ENCODE peak calls at places on chromosome 1, in nine cellular contexts. S is stomach, F is breast epithelium, T is adrenal gland, C is tibial nerve, X is sigmoid colon, M is A549, H is spleen, O is H1. R is an unnamed sample.

GRCh38 chr1:114040273-114041043 is 61.2 kb downstream of the OLFML3 start:
- DNase-seq in M (no peak), O (no peak), X (no peak), F (no peak), T (no peak), C (no peak), S (no peak), H (no peak), R (no peak)

GRCh38 chr1:43463461-43463860 is 9.7 kb upstream of the HYI start:
- DNase-seq in H (no peak), T (no peak), M (no peak), O (no peak), F (no peak), C (no peak), S (no peak), X (no peak), R (no peak)

GRCh38 chr1:200048244-200048643 is 20.7 kb downstream of the NR5A2 start:
- DNase-seq in M (no peak), T (no peak), S (no peak), H (peak; percentile 33), O (peak; percentile 88), X (no peak), F (no peak), C (no peak), R (no peak)

GRCh38 chr1:150066838-150067183 is 765 bp upstream of the VPS45 start:
- DNase-seq in T (peak; percentile 69), M (peak; percentile 26), F (peak; percentile 33), S (peak; percentile 31), H (peak; percentile 85), C (no peak), X (no peak), O (peak; percentile 5), R (peak; percentile 49)

GRCh38 chr1:113980120-113980519 is 846 bp downstream of the OLFML3 start:
- DNase-seq in S (peak; percentile 39), C (peak; percentile 52), H (peak; percentile 77), O (no peak), F (no peak), X (peak; percentile 91), T (peak; percentile 28), M (no peak), R (peak; percentile 58)

GRCh38 chr1:234605983-234606730 is 3.8 kb downstream of the IRF2BP2 start:
- DNase-seq in X (no peak), M (no peak), C (no peak), H (peak; percentile 86), S (peak; percentile 53), T (peak; percentile 70), F (peak; percentile 69), O (no peak), R (peak; percentile 67)

GRCh38 chr1:159207774-159208459 is 3.2 kb downstream of the ACKR1 start:
- DNase-seq in T (no peak), S (no peak), C (no peak), X (no peak), F (no peak), H (no peak), M (no peak), O (no peak), R (no peak)

GRCh38 chr1:67834246-67834877 is 1.1 kb upstream of the GNG12 start:
- DNase-seq in O (no peak), M (no peak), T (no peak), H (no peak), X (no peak), S (no peak), F (no peak), C (no peak), R (no peak)

GRCh38 chr1:115239148-115239820 is 98.8 kb downstream of the NGF start:
- DNase-seq in O (no peak), F (no peak), T (no peak), X (no peak), C (no peak), M (no peak), H (no peak), S (no peak), R (no peak)

GRCh38 chr1:83673287-83673686 is 325.6 kb downstream of the TTLL7 start:
- DNase-seq in C (no peak), O (no peak), T (no peak), H (no peak), M (no peak), S (no peak), X (no peak), F (no peak), R (no peak)

GRCh38 chr1:71650126-71650525 is 569.3 kb upstream of the ZRANB2 start:
- DNase-seq in M (no peak), X (no peak), C (no peak), O (no peak), F (no peak), T (no peak), H (no peak), S (no peak), R (no peak)

GRCh38 chr1:9437931-9438330 is 101.3 kb upstream of the SLC25A33 start:
- DNase-seq in F (peak; percentile 91), T (no peak), O (no peak), C (peak; percentile 60), H (no peak), M (no peak), X (peak; percentile 86), S (no peak), R (no peak)

GRCh38 chr1:111948209-111949131 is 41.0 kb downstream of the KCND3 start:
- DNase-seq in X (peak; percentile 86), H (no peak), C (no peak), M (no peak), F (peak; percentile 53), O (no peak), S (no peak), T (peak; percentile 63), R (no peak)

GRCh38 chr1:111943056-111943455 is 46.4 kb downstream of the KCND3 start:
- DNase-seq in C (no peak), X (no peak), O (no peak), S (no peak), T (no peak), F (no peak), M (no peak), H (peak; percentile 33), R (no peak)

GRCh38 chr1:111938536-111938935 is 50.9 kb downstream of the KCND3 start:
- DNase-seq in O (no peak), T (no peak), C (no peak), F (no peak), H (no peak), S (no peak), M (no peak), X (peak; percentile 28), R (no peak)

DNA sequence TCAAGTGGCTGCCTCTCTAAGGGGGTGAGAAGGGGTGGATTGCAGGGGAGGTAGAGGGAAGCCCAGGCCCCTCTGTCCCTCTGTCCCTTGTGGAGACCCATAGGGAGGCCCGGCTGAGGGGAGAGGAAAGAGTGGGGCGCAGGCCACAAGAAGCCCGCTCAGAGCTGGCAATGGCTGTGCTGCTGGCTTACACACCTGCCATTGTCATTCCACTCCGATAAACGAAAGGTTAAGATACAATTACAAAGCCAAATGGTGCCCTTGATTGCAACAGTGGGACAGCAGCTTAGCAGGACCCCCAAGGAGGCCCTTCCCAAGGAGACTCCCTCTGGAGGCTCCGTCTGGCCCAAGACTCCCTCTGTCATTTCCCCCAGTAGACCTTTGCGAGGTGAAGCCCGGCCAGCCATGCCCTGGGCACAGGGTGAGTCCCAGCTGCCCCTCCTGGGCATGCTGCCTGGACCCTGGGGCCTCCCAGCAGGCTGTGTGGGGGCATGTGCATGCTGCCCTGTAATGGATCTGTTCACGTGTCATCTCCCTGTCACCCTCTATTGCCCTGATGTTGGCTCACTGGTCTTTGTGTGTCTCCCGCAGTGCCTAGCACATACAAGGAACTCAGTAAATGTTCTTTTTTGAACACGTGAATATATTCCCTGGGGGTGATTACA is 45.2 kb downstream of the KCND3 start:
- DNase-seq in M (no peak), F (no peak), C (no peak), X (no peak), H (peak; percentile 41), S (no peak), O (no peak), T (no peak), R (no peak)
- H3K4me1 ChIP-seq in M (no peaks in the 10 kb centered on the region), F (no peaks in the 10 kb centered on the region), C (no peaks in the 10 kb centered on the region), X (peaks cover 18% of the 10 kb centered on the region), H (no peaks in the 10 kb centered on the region), S (peaks cover 14% of the 10 kb centered on the region), O (peaks cover 5% of the 10 kb centered on the region), T (no peaks in the 10 kb centered on the region), R (no peaks in the 10 kb centered on the region)

GRCh38 chr1:119140177-119141019 is at the start of gene WARS2:
- DNase-seq in X (peak; percentile 99), F (peak; percentile 97), T (peak; percentile 97), H (peak; percentile 98), M (peak; percentile 65), C (peak; percentile 91), O (peak; percentile 95), S (peak; percentile 96), R (peak; percentile 96)
- TF ChIP-seq POLR2A in X (peak; percentile 46), F (peak; percentile 43), T (peak; percentile 49), H (no peak), M (peak; percentile 61), C (peak; percentile 81), O (peak; percentile 95), S (no peak), R (peak; percentile 75)

GRCh38 chr1:223709598-223709997 is 2.7 kb upstream of the CAPN2 start:
- DNase-seq in S (no peak), X (no peak), F (no peak), C (no peak), T (no peak), H (no peak), O (no peak), M (no peak), R (no peak)

GRCh38 chr1:223706077-223706988 is 6.0 kb upstream of the CAPN2 start:
- DNase-seq in T (peak; percentile 39), O (no peak), M (no peak), C (no peak), X (no peak), H (no peak), S (peak; percentile 56), F (no peak), R (peak; percentile 56)

GRCh38 chr1:223708651-223709268 is 3.6 kb upstream of the CAPN2 start:
- DNase-seq in F (no peak), T (no peak), S (no peak), C (no peak), M (no peak), H (no peak), X (no peak), O (no peak), R (no peak)

GRCh38 chr1:223707270-223708000 is 4.9 kb upstream of the CAPN2 start:
- DNase-seq in M (peak; percentile 84), X (peak; percentile 93), T (peak; percentile 94), C (no peak), H (no peak), S (peak; percentile 72), F (peak; percentile 86), O (no peak), R (peak; percentile 86)

GRCh38 chr1:223708001-223708359 is 4.4 kb upstream of the CAPN2 start:
- DNase-seq in T (no peak), H (no peak), C (no peak), F (peak; percentile 47), O (no peak), S (peak; percentile 77), X (no peak), M (no peak), R (peak; percentile 61)
- TF ChIP-seq CTCF in T (no peak), H (no peak), C (no peak), F (peak; percentile 46), O (no peak), S (no peak), X (no peak), M (no peak), R (no peak)

DNA sequence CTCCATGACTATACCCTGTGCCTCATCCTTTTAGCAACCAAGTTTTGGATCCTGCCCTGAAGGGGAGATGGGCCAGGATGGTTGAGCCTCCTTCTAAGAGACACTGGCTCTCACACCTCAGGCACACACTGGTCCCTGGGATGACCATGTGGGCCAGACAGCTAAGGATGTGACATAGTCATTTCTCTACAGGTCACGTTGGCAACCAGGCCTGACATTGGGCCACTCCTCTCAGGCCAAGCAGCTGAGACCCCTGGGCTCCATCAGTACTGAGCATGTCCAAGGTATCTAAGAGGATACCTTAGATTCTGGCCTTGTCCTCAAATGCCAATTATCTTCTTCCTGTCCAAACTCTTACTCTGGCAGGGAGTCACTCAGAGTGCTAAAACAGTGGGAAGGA is 195.5 kb upstream of the EDN2 start:
- DNase-seq in F (no peak), X (no peak), C (no peak), T (no peak), M (no peak), O (no peak), H (peak; percentile 49), S (no peak), R (no peak)
- H3K4me1 ChIP-seq in F (peaks cover 13% of the 10 kb centered on the region), X (no peaks in the 10 kb centered on the region), C (peaks cover 13% of the 10 kb centered on the region), T (no peaks in the 10 kb centered on the region), M (no peaks in the 10 kb centered on the region), O (no peaks in the 10 kb centered on the region), H (peaks cover 38% of the 10 kb centered on the region), S (peaks cover 45% of the 10 kb centered on the region), R (no peaks in the 10 kb centered on the region)

R was measured in Peyer's patch.